ENCODE peak calls at places on chromosome 4, in seven cellular contexts. B, D, Z, X, W, C and A are unnamed samples.

GRCh38 chr4:23819041-23819511 is 70.8 kb downstream of the PPARGC1A start:
- DNase-seq in B (no peak), D (no peak), Z (no peak), X (no peak), W (no peak), C (peak; percentile 11), A (no peak)

GRCh38 chr4:143411527-143412480 is 75.1 kb downstream of the GAB1 start:
- DNase-seq in B (no peak), D (no peak), Z (no peak), X (peak; percentile 50), W (no peak), C (no peak), A (peak; percentile 19)

GRCh38 chr4:185143596-185143969 is 517 bp downstream of the SLC25A4 start:
- DNase-seq in B (peak; percentile 44), D (no peak), Z (no peak), X (peak; percentile 55), W (peak; percentile 48), C (peak; percentile 50), A (no peak)

GRCh38 chr4:7778524-7779193 is 161.0 kb downstream of the AFAP1 start:
- DNase-seq in B (no peak), D (no peak), Z (no peak), X (no peak), W (no peak), C (no peak), A (no peak)

GRCh38 chr4:159015862-159016261 is 87.0 kb upstream of the RAPGEF2 start:
- DNase-seq in B (no peak), D (no peak), Z (no peak), X (peak; percentile 76), W (no peak), C (no peak), A (no peak)

GRCh38 chr4:8775121-8775520 is 96.5 kb downstream of the HMX1 start:
- DNase-seq in B (no peak), D (no peak), Z (no peak), X (no peak), W (no peak), C (no peak), A (no peak)

GRCh38 chr4:189941005-189941450 is 356 bp downstream of the FRG1 start:
- DNase-seq in B (no peak), D (no peak), Z (no peak), X (no peak), W (no peak), C (no peak), A (no peak)

GRCh38 chr4:94454405-94454804 is 2.7 kb downstream of the PDLIM5 start:
- DNase-seq in B (peak; percentile 34), D (no peak), Z (no peak), X (peak; percentile 59), W (no peak), C (no peak), A (no peak)

GRCh38 chr4:111671756-111672155 is 473.5 kb upstream of the FAM241A start:
- DNase-seq in B (no peak), D (no peak), Z (no peak), X (no peak), W (no peak), C (no peak), A (no peak)

GRCh38 chr4:4619821-4620220 is 78.0 kb upstream of the STX18 start:
- DNase-seq in B (no peak), D (no peak), Z (no peak), X (no peak), W (no peak), C (no peak), A (no peak)

GRCh38 chr4:168769416-168769815 is 240.6 kb downstream of the CBR4 start:
- DNase-seq in B (no peak), D (no peak), Z (no peak), X (peak; percentile 30), W (no peak), C (peak; percentile 31), A (no peak)

GRCh38 chr4:8704632-8705031 is 112.1 kb downstream of the CPZ start:
- DNase-seq in B (no peak), D (no peak), Z (no peak), X (no peak), W (no peak), C (no peak), A (no peak)

GRCh38 chr4:130336585-130337217 is 1240.7 kb downstream of the C4orf33 start:
- DNase-seq in B (no peak), D (peak; percentile 26), Z (peak; percentile 47), X (peak; percentile 30), W (peak; percentile 47), C (peak; percentile 19), A (peak; percentile 23)

GRCh38 chr4:69974646-69975045 is 9.1 kb upstream of the CSN2 start:
- DNase-seq in B (no peak), D (no peak), Z (no peak), X (no peak), W (no peak), C (no peak), A (no peak)

DNA sequence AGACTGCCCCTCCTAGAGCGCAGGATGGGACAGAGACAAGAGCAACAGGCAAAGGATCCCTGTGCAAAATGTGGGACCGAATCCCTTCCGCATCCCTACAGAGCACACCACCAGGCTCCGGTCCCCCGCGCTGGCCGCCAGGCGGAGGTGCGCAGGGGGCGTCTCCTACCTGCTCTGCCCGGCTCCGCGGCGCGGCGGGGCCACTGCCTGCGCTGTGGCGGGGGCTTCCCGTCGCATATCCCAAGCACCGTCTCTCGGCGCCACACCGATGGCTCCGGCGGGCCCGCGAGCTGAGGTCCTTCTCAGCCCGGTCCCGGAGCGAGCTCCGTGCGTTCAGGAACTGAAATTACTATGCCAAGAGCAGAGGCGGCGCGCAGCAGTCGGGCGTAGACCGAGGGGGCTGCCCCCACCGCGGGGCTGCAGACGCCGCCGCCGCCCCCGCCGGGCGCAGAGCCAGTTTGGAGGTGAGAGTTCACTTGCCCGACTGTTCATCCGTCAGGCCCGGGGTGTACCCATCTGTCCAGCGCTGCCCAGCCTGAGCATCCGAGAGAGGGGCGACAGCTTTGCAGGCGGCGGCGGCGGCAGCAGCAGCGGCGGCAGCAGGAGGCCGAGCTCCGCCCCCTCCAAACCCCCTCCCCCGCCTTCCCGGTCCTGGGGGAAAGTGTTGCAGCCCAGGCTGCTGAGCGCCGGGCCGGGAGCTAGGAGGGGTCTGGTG is at the start of gene GPRIN3:
- DNase-seq in B (no peak), D (no peak), Z (peak; percentile 76), X (peak; percentile 70), W (peak; percentile 65), C (peak; percentile 68), A (peak; percentile 75)
- TF ChIP-seq EZH2 in B (peak; percentile 54), D (no peak), Z (no peak), X (no peak), W (no peak), C (no peak), A (peak; percentile 17)

GRCh38 chr4:26289421-26289820 is 31.4 kb upstream of the RBPJ start:
- DNase-seq in B (no peak), D (no peak), Z (no peak), X (no peak), W (no peak), C (no peak), A (no peak)

GRCh38 chr4:26290276-26290675 is 30.5 kb upstream of the RBPJ start:
- DNase-seq in B (no peak), D (no peak), Z (no peak), X (no peak), W (no peak), C (no peak), A (no peak)

GRCh38 chr4:26285272-26285671 is 35.5 kb upstream of the RBPJ start:
- DNase-seq in B (no peak), D (no peak), Z (no peak), X (no peak), W (no peak), C (no peak), A (no peak)

GRCh38 chr4:26288308-26288982 is 32.4 kb upstream of the RBPJ start:
- DNase-seq in B (peak; percentile 59), D (no peak), Z (no peak), X (peak; percentile 84), W (no peak), C (no peak), A (no peak)

DNA sequence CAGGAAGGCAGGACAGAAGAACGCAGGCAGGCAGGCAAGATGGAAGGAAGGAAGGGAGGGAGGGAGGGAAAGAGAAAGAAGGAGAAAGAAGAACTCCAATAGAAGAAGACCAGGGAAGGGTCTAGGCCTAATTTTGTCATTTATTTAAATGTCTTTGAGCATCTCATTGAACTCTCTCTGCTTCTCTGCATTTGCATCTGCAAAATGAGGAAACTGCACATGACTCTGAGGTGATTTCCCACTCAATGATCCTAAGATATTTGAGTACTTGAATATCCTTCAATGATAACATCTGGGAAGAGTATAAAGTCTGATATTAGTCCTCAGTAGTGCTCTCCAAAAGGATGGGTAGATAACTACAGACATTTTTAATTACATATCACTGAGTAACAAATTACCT is 33.1 kb upstream of the RBPJ start:
- DNase-seq in B (no peak), D (no peak), Z (no peak), X (no peak), W (no peak), C (no peak), A (no peak)
- H3K27ac ChIP-seq in B (peak overlapping the region; percentile 69), D (no peak overlapping the region), Z (no peak overlapping the region), X (peak overlapping the region; percentile 56), W (no peak overlapping the region), C (no peak overlapping the region), A (no peak overlapping the region)

GRCh38 chr4:183797445-183798248 is 107.5 kb upstream of the STOX2 start:
- DNase-seq in B (no peak), D (no peak), Z (peak; percentile 63), X (peak; percentile 34), W (no peak), C (peak; percentile 65), A (peak; percentile 73)
- TF ChIP-seq EZH2phosphoT487 in B (no peak), D (no peak), Z (peak; percentile 58), X (no peak), W (no peak), C (no peak), A (peak; percentile 22)

DNA sequence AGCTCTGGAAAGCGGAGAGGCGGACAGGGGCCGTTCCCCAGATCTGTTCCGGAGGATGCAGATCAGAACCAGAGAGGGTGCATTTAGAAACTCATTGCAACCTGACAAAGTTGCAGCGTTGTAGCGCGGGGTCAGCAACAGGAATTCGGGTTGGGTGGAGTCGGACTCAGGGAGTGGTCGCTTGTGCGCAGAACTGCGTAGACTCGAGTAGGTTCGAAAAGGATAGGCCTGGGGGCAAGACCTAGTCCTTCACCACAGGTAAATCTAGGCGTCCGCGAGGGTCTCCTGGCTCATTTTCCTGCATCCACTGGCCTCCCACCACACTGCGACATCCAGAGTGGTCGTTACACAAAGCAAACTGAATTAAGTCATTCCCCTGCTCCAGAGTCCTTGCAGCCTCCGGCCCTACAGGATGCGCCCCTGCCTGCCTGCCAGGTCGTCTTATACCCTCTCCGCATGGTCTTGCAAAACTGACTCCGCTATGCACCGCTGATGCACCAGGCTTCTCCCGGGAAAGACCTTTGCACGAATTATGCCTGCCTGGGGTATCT is 4.7 kb upstream of the ZNF518B start:
- DNase-seq in B (no peak), D (no peak), Z (peak; percentile 53), X (no peak), W (no peak), C (no peak), A (no peak)
- TF ChIP-seq EZH2 in B (no peak), D (no peak), Z (no peak), X (no peak), W (no peak), C (no peak), A (no peak)

GRCh38 chr4:145732001-145732400 is 52.1 kb downstream of the C4orf51 start:
- DNase-seq in B (no peak), D (no peak), Z (peak; percentile 62), X (no peak), W (no peak), C (no peak), A (peak; percentile 20)
- H3K27ac ChIP-seq in B (no peak overlapping the region), D (no peak overlapping the region), Z (peak overlapping the region; percentile 100), X (peak overlapping the region; percentile 100), W (no peak overlapping the region), C (peak overlapping the region; percentile 99), A (peak overlapping the region; percentile 91)